ENCODE peak calls at places on chromosomes 11 and 22, in nine cellular contexts. I, C, G, P, N, T, U, W and A are unnamed samples. For H3K4me1, the result is how much of the 10 kb centered on the place peaks cover.

GRCh38 chr11:35141538-35141937 is 2.6 kb downstream of the CD44 start:
- DNase-seq in U (no peak), I (peak), T (peak), G (peak), W (peak), C (peak), N (no peak), P (peak), A (no peak)

GRCh38 chr11:125426818-125427528 is 69.1 kb downstream of the FEZ1 start:
- DNase-seq in G (no peak), U (no peak), W (no peak), I (no peak), P (no peak), T (no peak), C (no peak), N (no peak), A (no peak)

GRCh38 chr11:73859671-73860070 is 17.0 kb downstream of the COA4 start:
- DNase-seq in I (no peak), W (no peak), G (no peak), C (no peak), P (no peak), T (no peak), N (no peak), U (no peak), A (no peak)

GRCh38 chr22:29302681-29303465 is 3.6 kb upstream of the GAS2L1 start:
- DNase-seq in T (no peak), G (peak), C (peak), U (no peak), P (peak), I (no peak), N (peak), W (no peak), A (no peak)

GRCh38 chr11:45609902-45610301 is 55.5 kb downstream of the CHST1 start:
- DNase-seq in C (no peak), U (no peak), I (no peak), N (no peak), G (no peak), T (no peak), P (no peak), W (no peak), A (no peak)

GRCh38 chr11:96228472-96228871 is 114.5 kb downstream of the MAML2 start:
- DNase-seq in P (peak), I (peak), U (no peak), N (peak), T (peak), G (peak), W (peak), C (peak), A (no peak)

GRCh38 chr22:23236026-23236425 is 55.7 kb downstream of the BCR start:
- DNase-seq in C (no peak), U (no peak), G (no peak), P (no peak), W (no peak), T (no peak), I (no peak), N (no peak), A (no peak)

GRCh38 chr11:82988936-82989627 is 82.6 kb downstream of the RAB30 start:
- DNase-seq in G (no peak), W (no peak), T (no peak), I (no peak), N (no peak), P (no peak), C (no peak), U (no peak), A (no peak)

GRCh38 chr11:60970369-60970774 is 1.1 kb upstream of the CD6 start:
- DNase-seq in N (peak), U (no peak), P (peak), I (no peak), C (no peak), G (peak), T (peak), W (no peak), A (no peak)

GRCh38 chr11:33478111-33478573 is 221.0 kb downstream of the HIPK3 start:
- DNase-seq in G (no peak), U (no peak), C (no peak), W (no peak), T (no peak), P (no peak), I (no peak), N (no peak), A (no peak)

GRCh38 chr11:130710022-130710421 is 206.3 kb downstream of the SNX19 start:
- DNase-seq in C (no peak), N (no peak), I (no peak), W (no peak), U (no peak), P (no peak), G (no peak), T (no peak), A (no peak)

GRCh38 chr11:77879218-77879617 is 58.3 kb downstream of the AAMDC start:
- DNase-seq in I (no peak), C (no peak), N (peak), W (peak), U (no peak), G (no peak), T (no peak), P (peak), A (no peak)

GRCh38 chr11:116775975-116776374 is 3.2 kb upstream of the BUD13 start:
- DNase-seq in N (no peak), T (no peak), U (no peak), I (no peak), W (no peak), G (no peak), P (no peak), C (no peak), A (no peak)

GRCh38 chr11:132439711-132440300 is 1069.4 kb downstream of the NTM start:
- DNase-seq in N (no peak), W (no peak), U (no peak), T (no peak), C (no peak), P (no peak), I (no peak), G (no peak), A (no peak)

GRCh38 chr11:121452609-121453150 is at the start of gene SORL1-AS1:
- DNase-seq in N (no peak), G (no peak), W (no peak), C (no peak), I (no peak), T (peak), P (peak), U (no peak), A (no peak)

GRCh38 chr22:36244522-36245391 is 5.4 kb upstream of the APOL2 start:
- DNase-seq in C (no peak), W (no peak), P (peak), T (no peak), G (no peak), U (peak), N (no peak), I (no peak), A (no peak)

GRCh38 chr11:11813288-11813962 is 28.3 kb upstream of the USP47 start:
- DNase-seq in T (peak), P (no peak), C (peak), G (peak), N (no peak), I (no peak), W (no peak), U (no peak), A (no peak)

GRCh38 chr11:119284344-119285157 is 32.4 kb downstream of the MCAM start:
- DNase-seq in C (no peak), T (no peak), G (no peak), N (no peak), P (no peak), I (no peak), W (no peak), U (no peak), A (no peak)

GRCh38 chr11:37364246-37364839 is 766.3 kb upstream of the RAG2 start:
- DNase-seq in I (no peak), C (no peak), U (no peak), W (no peak), T (no peak), P (no peak), G (no peak), N (no peak), A (no peak)

GRCh38 chr11:63769044-63769718 is 606 bp upstream of the ZFTA start:
- DNase-seq in P (peak), G (no peak), W (no peak), T (peak), U (no peak), I (no peak), C (peak), N (peak), A (no peak)

GRCh38 chr11:33257160-33257896 is at the start of gene HIPK3:
- DNase-seq in C (peak), G (peak), U (peak), N (peak), P (peak), T (peak), W (peak), I (peak), A (peak)

GRCh38 chr22:17562906-17563870 is at the start of gene SLC25A18:
- DNase-seq in C (peak), W (no peak), N (peak), T (peak), U (no peak), P (peak), I (no peak), G (no peak), A (no peak)

GRCh38 chr11:7514099-7514725 is 413 bp downstream of the PPFIBP2 start:
- DNase-seq in G (no peak), T (peak), I (peak), C (peak), P (peak), W (no peak), N (no peak), U (no peak), A (no peak)

GRCh38 chr22:38957046-38957770 is at the start of gene APOBEC3A:
- DNase-seq in I (no peak), W (no peak), P (no peak), N (no peak), T (peak), G (peak), U (no peak), C (peak), A (no peak)

GRCh38 chr22:39242809-39243442 is 1.9 kb downstream of the PDGFB start:
- DNase-seq in I (peak), P (no peak), W (no peak), C (no peak), G (peak), U (peak), N (no peak), T (no peak), A (no peak)

GRCh38 chr22:22195265-22196017 is 49.1 kb upstream of the VPREB1 start:
- DNase-seq in C (peak), U (peak), G (peak), N (peak), T (peak), P (peak), W (peak), I (peak), A (no peak)

GRCh38 chr11:15770798-15771414 is 585.4 kb downstream of the SOX6 start:
- DNase-seq in C (no peak), N (peak), G (peak), W (no peak), P (peak), I (no peak), T (peak), U (no peak), A (no peak)

GRCh38 chr11:113550179-113550578 is 75.0 kb upstream of the DRD2 start:
- DNase-seq in C (no peak), U (no peak), G (no peak), I (no peak), N (no peak), T (no peak), W (no peak), P (no peak), A (no peak)

DNA sequence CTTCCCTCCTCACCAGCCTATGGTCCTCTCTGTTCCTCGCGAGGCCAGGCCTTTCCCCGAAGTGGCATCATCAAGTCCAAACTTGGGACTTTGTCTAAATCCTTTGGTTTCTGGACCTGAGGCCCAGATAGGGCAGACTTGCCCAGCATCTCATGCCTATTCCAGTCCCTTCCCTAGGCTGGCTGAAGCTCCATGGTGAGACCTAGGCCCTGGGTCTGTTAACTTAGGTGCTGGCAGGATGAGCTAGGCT is 11.5 kb downstream of the RELA start:
- DNase-seq in T (no peak), C (no peak), G (no peak), W (no peak), P (no peak), I (no peak), U (no peak), N (peak), A (no peak)
- H3K4me1 ChIP-seq in T (under half), C (under half), G (half or more), W (half or more), P (under half), I (under half), U (under half), N (under half), A (under half)

DNA sequence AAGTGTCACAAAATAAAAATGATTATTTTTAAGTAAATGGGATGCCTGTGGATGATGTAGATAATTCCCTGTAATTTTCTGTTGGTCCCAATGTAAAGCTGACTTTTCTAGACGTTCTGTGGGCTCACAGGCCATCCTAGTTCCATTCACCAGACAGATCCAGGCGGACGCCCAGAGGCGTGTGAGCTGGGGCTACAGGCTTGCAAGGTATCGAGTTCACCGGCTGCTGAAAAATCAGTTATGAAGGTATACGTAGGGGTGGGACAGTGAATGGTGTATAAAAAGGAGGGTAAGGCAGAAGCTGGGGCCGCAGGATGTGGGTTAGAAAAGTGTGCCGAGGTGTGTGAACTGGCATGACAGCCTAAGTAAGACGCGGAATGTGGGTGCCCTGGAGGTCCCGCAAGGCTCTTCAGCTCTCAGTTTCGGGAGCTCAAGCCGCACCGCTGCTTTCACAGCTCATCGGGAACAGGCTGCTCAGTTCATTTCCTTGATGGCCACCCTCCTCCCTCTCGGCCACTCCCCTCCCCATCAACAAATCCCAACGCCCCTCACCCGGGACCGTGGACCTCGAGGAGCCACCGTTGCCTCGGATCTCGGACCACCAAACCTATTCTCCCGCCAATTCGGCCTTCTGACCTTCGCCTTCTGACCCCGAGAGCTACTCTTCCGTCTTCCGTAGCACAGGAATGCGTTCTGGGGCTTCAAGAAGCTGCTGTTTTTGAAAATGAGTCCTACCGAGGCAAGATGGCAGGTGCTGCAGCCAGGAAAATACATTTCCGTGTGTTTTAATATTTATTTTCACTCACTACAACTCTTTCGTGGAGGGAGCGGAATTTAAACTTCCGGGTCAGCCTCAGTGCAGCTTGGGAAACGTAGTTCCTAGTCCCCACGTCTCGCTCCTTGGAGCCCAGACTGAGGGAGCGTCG is at the start of gene XNDC1N:
- DNase-seq in W (no peak), N (peak), U (peak), G (peak), C (peak), I (peak), P (peak), T (peak), A (no peak)
- TF ChIP-seq POLR2A in W (no peak), N (no peak), U (no peak), G (no peak), C (no peak), I (no peak), P (no peak), T (no peak), A (no peak)

DNA sequence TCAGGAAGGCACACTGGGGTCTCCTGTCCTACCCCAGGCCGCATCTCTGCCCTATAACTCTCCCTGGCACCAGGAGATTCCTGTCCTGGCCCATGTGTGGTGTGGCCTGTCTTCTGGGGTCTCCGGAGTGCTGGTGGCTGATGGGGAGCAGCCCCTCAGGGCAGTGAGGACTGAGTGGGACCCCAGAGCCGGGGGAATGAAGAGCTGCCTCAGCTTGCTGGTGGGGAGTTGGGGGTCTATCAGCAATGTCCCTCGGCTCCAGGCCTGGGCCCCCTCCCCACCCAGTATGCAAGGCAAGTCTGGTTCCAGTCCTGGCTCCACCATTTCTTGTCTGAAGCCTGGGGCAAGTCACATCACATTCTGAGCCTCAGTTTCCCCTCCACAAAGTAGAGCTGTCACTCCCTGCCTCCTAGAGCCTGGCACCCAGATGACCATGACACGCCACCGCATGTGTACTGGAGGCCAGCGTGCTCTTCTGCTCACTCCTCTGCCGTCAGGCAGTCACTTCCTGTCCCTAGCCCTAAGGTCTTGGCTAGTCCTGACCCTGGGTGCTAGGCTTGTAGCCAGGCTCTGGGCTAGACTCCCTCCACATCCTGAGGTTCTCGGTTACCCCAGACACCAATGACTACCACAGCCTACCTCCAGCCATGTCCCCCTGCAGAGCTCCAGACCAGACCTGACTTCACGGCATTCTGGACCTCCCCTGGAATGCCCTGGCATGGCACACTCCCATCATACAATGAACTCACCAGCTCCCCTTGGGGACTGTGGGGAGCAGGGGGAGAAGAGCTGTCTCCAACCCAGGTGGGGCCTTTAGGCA is 12.8 kb downstream of the ARAP1 start:
- DNase-seq in C (no peak), U (no peak), I (no peak), W (no peak), P (no peak), G (no peak), N (no peak), T (no peak), A (no peak)
- H3K4me3 ChIP-seq in C (no peak), U (no peak), I (no peak), W (no peak), P (no peak), G (no peak), N (no peak), T (no peak), A (no peak)

DNA sequence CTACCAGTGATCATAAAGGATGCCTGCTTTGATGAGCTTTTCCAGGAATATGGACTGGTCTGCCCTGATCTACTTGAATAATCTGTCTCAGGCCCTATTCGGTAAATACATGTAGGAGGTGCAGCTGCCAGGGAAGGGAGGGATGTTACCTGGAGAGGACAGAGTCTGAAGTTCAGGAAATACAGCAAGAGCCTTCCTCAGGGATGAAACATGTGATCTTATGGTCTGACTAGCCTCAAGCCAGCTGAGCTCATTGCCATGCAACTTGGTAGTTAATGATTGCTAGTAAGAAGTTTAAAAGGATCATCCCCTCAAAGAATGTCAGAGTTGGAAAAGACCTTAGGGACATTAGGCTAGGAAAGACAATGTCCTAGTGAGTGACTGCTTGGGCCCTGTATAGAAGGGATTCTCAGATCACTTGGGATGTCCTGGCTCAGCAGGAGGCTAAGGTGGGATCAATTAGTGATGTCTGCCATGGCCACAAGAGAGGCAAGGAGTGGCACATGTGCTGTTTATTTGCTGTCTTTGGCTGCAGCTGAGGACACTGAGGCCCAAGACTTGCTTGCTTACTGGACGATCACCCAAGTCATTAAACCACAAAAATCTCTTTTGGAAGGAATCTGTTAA is 18.5 kb downstream of the PTPRJ start:
- DNase-seq in U (no peak), G (no peak), P (no peak), T (peak), N (no peak), C (peak), I (peak), W (no peak), A (no peak)
- H3K4me1 ChIP-seq in U (under half), G (half or more), P (under half), T (under half), N (under half), C (half or more), I (under half), W (half or more), A (under half)

GRCh38 chr22:47854680-47855079 is 1092.2 kb downstream of the TBC1D22A start:
- DNase-seq in U (no peak), N (no peak), P (no peak), C (no peak), T (no peak), W (no peak), G (no peak), I (no peak), A (no peak)
- TF ChIP-seq POLR2A in U (no peak), N (no peak), P (no peak), C (no peak), T (no peak), W (no peak), G (no peak), I (no peak), A (no peak)